ENCODE peak calls at places on chromosomes 2 and 18, in eight cellular contexts. X, T, A, C, E, D, Y and Z are unnamed samples.
A peak's percentile ranks its signal among the peaks of the same experiment; 100 is the strongest.

GRCh38 chr2:110747522-110748488 is 15.4 kb downstream of the ACOXL start:
- DNase-seq in C (no peak), A (no peak), E (no peak), X (no peak), T (no peak), D (no peak), Y (no peak), Z (no peak)

GRCh38 chr2:169005994-169006393 is 25.1 kb downstream of the ABCB11 start:
- DNase-seq in A (no peak), T (no peak), C (no peak), Y (no peak), D (no peak), X (no peak), E (no peak), Z (no peak)

GRCh38 chr2:175630319-175631246 is 371.5 kb downstream of the LNPK start:
- DNase-seq in C (peak; percentile 48), D (no peak), A (no peak), X (peak; percentile 48), T (no peak), E (no peak), Y (no peak), Z (no peak)

GRCh38 chr2:208386546-208386945 is 20.0 kb upstream of the PTH2R start:
- DNase-seq in Y (no peak), A (no peak), C (no peak), X (no peak), T (no peak), D (no peak), E (no peak), Z (no peak)

GRCh38 chr2:117087565-117088291 is 726.8 kb upstream of the DDX18 start:
- DNase-seq in X (no peak), Y (no peak), T (no peak), C (no peak), E (no peak), A (no peak), D (no peak), Z (no peak)

GRCh38 chr2:139721454-139721995 is 941.3 kb upstream of the NXPH2 start:
- DNase-seq in Y (no peak), C (no peak), D (no peak), T (no peak), X (no peak), A (no peak), E (no peak), Z (no peak)

GRCh38 chr2:215764441-215765048 is 248.8 kb downstream of the MREG start:
- DNase-seq in D (no peak), Y (no peak), T (peak; percentile 80), X (peak; percentile 80), A (peak; percentile 60), E (no peak), C (no peak), Z (peak; percentile 14)

GRCh38 chr2:36410681-36411080 is 55.1 kb downstream of the CRIM1 start:
- DNase-seq in C (no peak), Y (no peak), A (no peak), X (no peak), D (no peak), E (no peak), T (no peak), Z (no peak)

GRCh38 chr2:184611221-184612085 is 13.1 kb downstream of the ZNF804A start:
- DNase-seq in X (no peak), C (no peak), E (no peak), Y (no peak), D (no peak), A (peak; percentile 26), T (peak; percentile 29), Z (peak; percentile 47)

GRCh38 chr2:107137711-107138110 is 251.7 kb upstream of the ST6GAL2 start:
- DNase-seq in X (no peak), T (no peak), A (no peak), Y (no peak), E (no peak), C (no peak), D (no peak), Z (no peak)

GRCh38 chr2:159225025-159226016 is 61.2 kb downstream of the WDSUB1 start:
- DNase-seq in C (no peak), E (no peak), D (no peak), A (no peak), X (no peak), T (no peak), Y (no peak), Z (no peak)

GRCh38 chr18:34364699-34365098 is 140.0 kb upstream of the NOL4 start:
- DNase-seq in D (no peak), E (no peak), Y (no peak), A (no peak), T (no peak), X (no peak), C (no peak), Z (no peak)